ENCODE peak calls at places on chromosomes 5 and 9, in five cellular contexts. X is hypothalamus; I is activated CD4-positive, alpha-beta T cell treated with anti-CD3 and anti-CD28 coated beads for 24 hours; H is fibroblast of pulmonary artery; M is T-helper 2 cell. Y is an unnamed sample.

GRCh38 chr5:56772767-56773166 is 42.6 kb upstream of the MAP3K1 start:
- DNase-seq in X (no peak), I (no peak), H (no peak), M (no peak), Y (no peak)

GRCh38 chr5:133421394-133421793 is 190.9 kb downstream of the FSTL4 start:
- DNase-seq in X (no peak), I (no peak), H (peak; percentile 26), M (peak; percentile 8), Y (peak; percentile 38)

GRCh38 chr9:99732715-99733114 is 89.0 kb upstream of the NR4A3 start:
- DNase-seq in X (no peak), I (no peak), H (peak; percentile 44), M (no peak), Y (no peak)

GRCh38 chr5:136191304-136192014 is 1.5 kb downstream of the SMIM32 start:
- DNase-seq in X (no peak), I (no peak), H (peak; percentile 41), M (no peak), Y (no peak)

GRCh38 chr5:175853573-175854230 is 17.7 kb upstream of the CPLX2 start:
- DNase-seq in X (no peak), I (no peak), H (no peak), M (no peak), Y (no peak)

GRCh38 chr5:122463221-122463620 is 151.2 kb downstream of the SNCAIP start:
- DNase-seq in X (no peak), I (no peak), H (peak; percentile 36), M (no peak), Y (no peak)

GRCh38 chr9:93088656-93089015 is 7.4 kb upstream of the CARD19 start:
- DNase-seq in X (no peak), I (no peak), H (no peak), M (no peak), Y (no peak)

GRCh38 chr5:125278711-125279110 is 532.3 kb upstream of the ZNF608 start:
- DNase-seq in X (no peak), I (no peak), H (no peak), M (no peak), Y (no peak)

GRCh38 chr5:10701567-10702039 is 59.4 kb downstream of the DAP start:
- DNase-seq in X (no peak), I (peak; percentile 27), H (peak; percentile 61), M (peak; percentile 27), Y (no peak)

GRCh38 chr5:168086104-168086610 is 205.3 kb upstream of the WWC1 start:
- DNase-seq in X (no peak), I (no peak), H (no peak), M (no peak), Y (no peak)

GRCh38 chr5:40619406-40619805 is 60.3 kb upstream of the PTGER4 start:
- DNase-seq in X (no peak), I (no peak), H (no peak), M (no peak), Y (no peak)

GRCh38 chr9:13002740-13003139 is 227.9 kb downstream of the LURAP1L start:
- DNase-seq in X (no peak), I (no peak), H (no peak), M (no peak), Y (no peak)

GRCh38 chr5:8188874-8189588 is 320.1 kb downstream of the MTRR start:
- DNase-seq in X (no peak), I (no peak), H (no peak), M (no peak), Y (no peak)

GRCh38 chr5:172910828-172911627 is 48.2 kb upstream of the RPL26L1 start:
- DNase-seq in X (no peak), I (no peak), H (peak; percentile 96), M (peak; percentile 18), Y (peak; percentile 49)

GRCh38 chr5:172440486-172440885 is 13.8 kb downstream of the SH3PXD2B start:
- DNase-seq in X (no peak), I (no peak), H (no peak), M (no peak), Y (no peak)

GRCh38 chr5:72015103-72015548 is 92.1 kb upstream of the MAP1B start:
- DNase-seq in X (peak; percentile 34), I (no peak), H (peak; percentile 99), M (peak; percentile 46), Y (no peak)

GRCh38 chr5:170651902-170652301 is 131.6 kb upstream of the GABRP start:
- DNase-seq in X (no peak), I (no peak), H (no peak), M (no peak), Y (no peak)

GRCh38 chr5:158640581-158640980 is 459.1 kb downstream of the EBF1 start:
- DNase-seq in X (no peak), I (no peak), H (peak; percentile 30), M (no peak), Y (no peak)

GRCh38 chr5:10913846-10914245 is 152.8 kb upstream of the DAP start:
- DNase-seq in X (no peak), I (no peak), H (peak; percentile 26), M (no peak), Y (no peak)

GRCh38 chr9:121981118-121981883 is 111.8 kb downstream of the TTLL11 start:
- DNase-seq in X (no peak), I (no peak), H (no peak), M (no peak), Y (no peak)

GRCh38 chr5:168477060-168477459 is 9.2 kb upstream of the RARS1 start:
- DNase-seq in X (no peak), I (no peak), H (peak; percentile 88), M (no peak), Y (no peak)

GRCh38 chr5:14190194-14191164 is 47.3 kb downstream of the TRIO start:
- DNase-seq in X (no peak), I (no peak), H (peak; percentile 97), M (no peak), Y (no peak)

GRCh38 chr9:100206899-100207298 is 107.9 kb downstream of the INVS start:
- DNase-seq in X (no peak), I (no peak), H (peak; percentile 39), M (no peak), Y (no peak)

GRCh38 chr5:87125796-87126195 is 141.9 kb upstream of the RASA1 start:
- DNase-seq in X (no peak), I (no peak), H (no peak), M (no peak), Y (no peak)

GRCh38 chr9:127976498-127976897 is 4.3 kb downstream of the EEIG1 start:
- DNase-seq in X (no peak), I (no peak), H (no peak), M (no peak), Y (peak; percentile 72)

GRCh38 chr5:104421431-104421830 is 858.8 kb upstream of the NUDT12 start:
- DNase-seq in X (no peak), I (no peak), H (peak; percentile 0), M (no peak), Y (no peak)

GRCh38 chr5:175246242-175246891 is 197.6 kb downstream of the DRD1 start:
- DNase-seq in X (no peak), I (no peak), H (peak; percentile 50), M (peak; percentile 19), Y (no peak)

GRCh38 chr5:150904479-150905311 is at the start of gene ZNF300:
- DNase-seq in X (peak; percentile 67), I (peak; percentile 39), H (peak; percentile 97), M (peak; percentile 37), Y (peak; percentile 68)

GRCh38 chr5:150694638-150695037 is 6.2 kb downstream of the RBM22 start:
- DNase-seq in X (no peak), I (no peak), H (peak; percentile 77), M (no peak), Y (no peak)

GRCh38 chr9:128143409-128144238 is 5.6 kb upstream of the LCN2 start:
- DNase-seq in X (no peak), I (no peak), H (no peak), M (no peak), Y (no peak)

GRCh38 chr5:8517461-8517860 is 648.5 kb downstream of the MTRR start:
- DNase-seq in X (no peak), I (no peak), H (peak; percentile 2), M (no peak), Y (no peak)

GRCh38 chr5:124825250-124825982 is 79.0 kb upstream of the ZNF608 start:
- DNase-seq in X (no peak), I (no peak), H (no peak), M (no peak), Y (no peak)

GRCh38 chr5:169139381-169140125 is 161.4 kb downstream of the SLIT3 start:
- DNase-seq in X (no peak), I (no peak), H (no peak), M (no peak), Y (peak; percentile 24)

Y was measured in breast epithelium.